ENCODE peak calls at places on chromosomes 3 and 15, in five cellular contexts. One of them, this sample, is unnamed.

GRCh38 chr3:14845180-14845579 is 26.4 kb downstream of the FGD5 start:
- DNase-seq in endothelial cell: no peak
- DNase-seq in A549: no peak
- DNase-seq in lower lobe of right lung: no peak
- DNase-seq in ascending aorta: no peak
- DNase-seq in this sample: no peak

GRCh38 chr15:70742928-70743327 is 20.4 kb downstream of the UACA start:
- DNase-seq in endothelial cell: no peak
- DNase-seq in ascending aorta: no peak
- DNase-seq in lower lobe of right lung: no peak
- DNase-seq in A549: no peak
- DNase-seq in this sample: no peak

GRCh38 chr3:22156868-22157267 is 405.9 kb upstream of the ZNF385D start:
- DNase-seq in endothelial cell: no peak
- DNase-seq in A549: no peak
- DNase-seq in ascending aorta: no peak
- DNase-seq in lower lobe of right lung: no peak
- DNase-seq in this sample: no peak

GRCh38 chr3:160413613-160414248 is 14.3 kb downstream of the SMC4 start:
- DNase-seq in A549: peak; percentile 55
- DNase-seq in lower lobe of right lung: no peak
- DNase-seq in ascending aorta: no peak
- DNase-seq in endothelial cell: peak; percentile 79
- DNase-seq in this sample: peak; percentile 61

GRCh38 chr3:144879701-144880100 is 908.1 kb downstream of the DIPK2A start:
- DNase-seq in lower lobe of right lung: no peak
- DNase-seq in ascending aorta: no peak
- DNase-seq in A549: no peak
- DNase-seq in endothelial cell: no peak
- DNase-seq in this sample: no peak

GRCh38 chr3:153572654-153573053 is 410.6 kb downstream of the RAP2B start:
- DNase-seq in endothelial cell: no peak
- DNase-seq in ascending aorta: no peak
- DNase-seq in A549: no peak
- DNase-seq in lower lobe of right lung: no peak
- DNase-seq in this sample: no peak

GRCh38 chr3:126666002-126666401 is 11.1 kb upstream of the TXNRD3 start:
- DNase-seq in lower lobe of right lung: no peak
- DNase-seq in A549: no peak
- DNase-seq in ascending aorta: no peak
- DNase-seq in endothelial cell: no peak
- DNase-seq in this sample: no peak

GRCh38 chr3:122786067-122786466 is 7.6 kb downstream of the HSPBAP1 start:
- DNase-seq in endothelial cell: no peak
- DNase-seq in ascending aorta: no peak
- DNase-seq in A549: no peak
- DNase-seq in lower lobe of right lung: no peak
- DNase-seq in this sample: no peak

GRCh38 chr3:180827171-180827570 is 85.3 kb upstream of the FXR1 start:
- DNase-seq in ascending aorta: no peak
- DNase-seq in A549: no peak
- DNase-seq in endothelial cell: no peak
- DNase-seq in lower lobe of right lung: no peak
- DNase-seq in this sample: no peak

GRCh38 chr3:152160350-152161011 is 108.2 kb upstream of the MBNL1 start:
- DNase-seq in A549: no peak
- DNase-seq in lower lobe of right lung: no peak
- DNase-seq in ascending aorta: no peak
- DNase-seq in endothelial cell: no peak
- DNase-seq in this sample: no peak

GRCh38 chr3:193843447-193844301 is 250.7 kb downstream of the OPA1 start:
- DNase-seq in lower lobe of right lung: no peak
- DNase-seq in ascending aorta: no peak
- DNase-seq in A549: no peak
- DNase-seq in endothelial cell: no peak
- DNase-seq in this sample: no peak

GRCh38 chr3:191376742-191377141 is 46.4 kb upstream of the UTS2B start:
- DNase-seq in lower lobe of right lung: no peak
- DNase-seq in ascending aorta: no peak
- DNase-seq in endothelial cell: no peak
- DNase-seq in A549: no peak
- DNase-seq in this sample: no peak

GRCh38 chr15:39172380-39173281 is 408.2 kb upstream of the THBS1 start:
- DNase-seq in A549: no peak
- DNase-seq in endothelial cell: no peak
- DNase-seq in ascending aorta: no peak
- DNase-seq in lower lobe of right lung: no peak
- DNase-seq in this sample: no peak

GRCh38 chr15:59531066-59531465 is 80.5 kb upstream of the GCNT3 start:
- DNase-seq in ascending aorta: no peak
- DNase-seq in endothelial cell: no peak
- DNase-seq in lower lobe of right lung: no peak
- DNase-seq in A549: no peak
- DNase-seq in this sample: no peak

GRCh38 chr3:69443554-69443953 is 57.7 kb upstream of the FRMD4B start:
- DNase-seq in lower lobe of right lung: no peak
- DNase-seq in endothelial cell: no peak
- DNase-seq in ascending aorta: no peak
- DNase-seq in A549: no peak
- DNase-seq in this sample: no peak

GRCh38 chr3:183494341-183494740 is 61.2 kb downstream of the KLHL6 start:
- DNase-seq in lower lobe of right lung: no peak
- DNase-seq in endothelial cell: no peak
- DNase-seq in ascending aorta: no peak
- DNase-seq in A549: no peak
- DNase-seq in this sample: no peak

GRCh38 chr3:32443471-32443870 is 51.8 kb downstream of the CMTM7 start:
- DNase-seq in endothelial cell: no peak
- DNase-seq in lower lobe of right lung: no peak
- DNase-seq in ascending aorta: no peak
- DNase-seq in A549: no peak
- DNase-seq in this sample: no peak

GRCh38 chr15:99504823-99505551 is 60.8 kb upstream of the MEF2A start:
- DNase-seq in A549: no peak
- DNase-seq in endothelial cell: no peak
- DNase-seq in ascending aorta: no peak
- DNase-seq in lower lobe of right lung: no peak
- DNase-seq in this sample: no peak
- TF ChIP-seq CTCF in A549: no peak
- TF ChIP-seq CTCF in endothelial cell: no peak
- TF ChIP-seq CTCF in ascending aorta: no peak
- TF ChIP-seq CTCF in lower lobe of right lung: no peak
- TF ChIP-seq CTCF in this sample: no peak

DNA sequence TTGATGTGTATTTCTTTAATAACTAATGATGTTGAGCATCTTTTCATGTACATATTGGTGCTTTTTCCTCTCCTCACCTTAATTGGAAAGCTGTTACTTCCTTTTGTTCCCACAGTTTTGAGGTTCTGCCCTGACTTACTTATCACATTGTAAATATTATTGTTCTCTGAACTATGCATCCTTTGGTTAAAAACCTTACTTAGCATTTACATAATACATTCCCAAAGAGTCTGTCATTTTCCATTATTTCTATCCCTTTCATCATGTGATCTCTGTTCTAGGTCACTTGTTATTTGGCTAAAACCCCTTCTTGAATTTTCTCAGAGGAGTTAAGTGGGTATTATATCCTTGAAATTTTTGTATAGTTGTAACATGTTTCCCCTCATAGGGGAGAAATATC is 33.0 kb downstream of the SLC12A6 start:
- DNase-seq in endothelial cell: no peak
- DNase-seq in A549: no peak
- DNase-seq in lower lobe of right lung: no peak
- DNase-seq in ascending aorta: no peak
- DNase-seq in this sample: no peak
- TF ChIP-seq CTCF in endothelial cell: no peak
- TF ChIP-seq CTCF in A549: no peak
- TF ChIP-seq CTCF in lower lobe of right lung: no peak
- TF ChIP-seq CTCF in ascending aorta: no peak
- TF ChIP-seq CTCF in this sample: no peak

GRCh38 chr15:64381000-64381751 is at the start of gene PCLAF:
- DNase-seq in endothelial cell: peak; percentile 92
- DNase-seq in lower lobe of right lung: peak; percentile 95
- DNase-seq in A549: peak; percentile 100
- DNase-seq in ascending aorta: peak; percentile 85
- DNase-seq in this sample: peak; percentile 89
- TF ChIP-seq CTCF in endothelial cell: no peak
- TF ChIP-seq CTCF in lower lobe of right lung: no peak
- TF ChIP-seq CTCF in A549: no peak
- TF ChIP-seq CTCF in ascending aorta: no peak
- TF ChIP-seq CTCF in this sample: no peak

GRCh38 chr3:172048599-172048998 is 9.2 kb downstream of the FNDC3B start:
- DNase-seq in ascending aorta: no peak
- DNase-seq in lower lobe of right lung: no peak
- DNase-seq in A549: no peak
- DNase-seq in endothelial cell: no peak
- DNase-seq in this sample: no peak
- TF ChIP-seq CTCF in ascending aorta: no peak
- TF ChIP-seq CTCF in lower lobe of right lung: no peak
- TF ChIP-seq CTCF in A549: no peak
- TF ChIP-seq CTCF in endothelial cell: no peak
- TF ChIP-seq CTCF in this sample: no peak

GRCh38 chr3:155292133-155292532 is 1.4 kb downstream of the STRIT1 start:
- DNase-seq in lower lobe of right lung: no peak
- DNase-seq in A549: no peak
- DNase-seq in endothelial cell: no peak
- DNase-seq in ascending aorta: no peak
- DNase-seq in this sample: no peak

GRCh38 chr3:155296413-155296812 is 2.9 kb upstream of the STRIT1 start:
- DNase-seq in A549: no peak
- DNase-seq in lower lobe of right lung: no peak
- DNase-seq in ascending aorta: no peak
- DNase-seq in endothelial cell: no peak
- DNase-seq in this sample: no peak

GRCh38 chr3:155293518-155293917 is at the start of gene STRIT1:
- DNase-seq in ascending aorta: no peak
- DNase-seq in lower lobe of right lung: no peak
- DNase-seq in endothelial cell: no peak
- DNase-seq in A549: no peak
- DNase-seq in this sample: no peak

GRCh38 chr3:155292693-155293092 is 790 bp downstream of the STRIT1 start:
- DNase-seq in ascending aorta: no peak
- DNase-seq in endothelial cell: no peak
- DNase-seq in A549: no peak
- DNase-seq in lower lobe of right lung: no peak
- DNase-seq in this sample: no peak

DNA sequence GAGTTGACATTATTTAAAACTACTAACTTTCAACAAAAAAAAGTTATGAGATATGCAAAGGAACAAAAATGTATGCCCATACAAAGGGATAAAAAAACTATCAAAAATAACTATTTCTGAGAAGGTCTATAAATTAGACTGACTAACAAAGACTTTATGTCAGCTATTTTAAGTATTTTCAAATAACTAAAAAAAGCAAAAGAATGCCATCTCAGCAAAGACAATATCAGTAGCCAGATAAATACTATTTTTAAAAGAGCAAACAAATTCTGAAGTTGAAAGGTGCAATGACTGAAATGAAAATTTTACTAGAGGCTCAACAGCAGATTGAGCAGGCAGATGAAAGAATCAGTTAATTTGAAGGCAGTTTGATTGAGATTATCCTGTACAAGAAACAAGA is 3.6 kb upstream of the STRIT1 start:
- DNase-seq in ascending aorta: no peak
- DNase-seq in endothelial cell: no peak
- DNase-seq in A549: no peak
- DNase-seq in lower lobe of right lung: no peak
- DNase-seq in this sample: no peak
- TF ChIP-seq CTCF in ascending aorta: no peak
- TF ChIP-seq CTCF in endothelial cell: no peak
- TF ChIP-seq CTCF in A549: no peak
- TF ChIP-seq CTCF in lower lobe of right lung: no peak
- TF ChIP-seq CTCF in this sample: no peak

GRCh38 chr3:16264708-16265454 is at the start of the genes DPH3 and OXNAD1:
- DNase-seq in ascending aorta: peak; percentile 99
- DNase-seq in endothelial cell: peak; percentile 98
- DNase-seq in lower lobe of right lung: peak; percentile 100
- DNase-seq in A549: peak; percentile 97
- DNase-seq in this sample: peak; percentile 100
- TF ChIP-seq CTCF in ascending aorta: no peak
- TF ChIP-seq CTCF in endothelial cell: no peak
- TF ChIP-seq CTCF in lower lobe of right lung: no peak
- TF ChIP-seq CTCF in A549: no peak
- TF ChIP-seq CTCF in this sample: no peak

GRCh38 chr3:187430576-187430975 is 62.4 kb downstream of the RTP4 start:
- DNase-seq in lower lobe of right lung: no peak
- DNase-seq in A549: no peak
- DNase-seq in endothelial cell: no peak
- DNase-seq in ascending aorta: no peak
- DNase-seq in this sample: no peak
- TF ChIP-seq CTCF in lower lobe of right lung: no peak
- TF ChIP-seq CTCF in A549: no peak
- TF ChIP-seq CTCF in endothelial cell: no peak
- TF ChIP-seq CTCF in ascending aorta: no peak
- TF ChIP-seq CTCF in this sample: no peak